ENCODE peak calls at places on chromosomes 6 and 20, in seven cellular contexts. N is GM12878, D is stomach, R is HepG2, O is transverse colon, J is SK-N-SH, X is suprapubic skin. Q is an unnamed sample.

GRCh38 chr6:170225852-170226417 is 64.9 kb downstream of the DLL1 start:
- DNase-seq in O (no peak), X (peak; percentile 77), J (no peak), R (no peak), D (peak; percentile 47), N (no peak), Q (peak; percentile 64)

GRCh38 chr20:47762699-47763098 is 22.6 kb downstream of the SULF2 start:
- DNase-seq in R (no peak), J (peak; percentile 42), N (no peak), X (no peak), D (no peak), O (no peak), Q (no peak)

GRCh38 chr6:16999486-17000436 is 102.1 kb upstream of the STMND1 start:
- DNase-seq in R (no peak), O (no peak), J (no peak), D (no peak), N (no peak), X (no peak), Q (no peak)

GRCh38 chr6:121305957-121306607 is 28.2 kb downstream of the TBC1D32 start:
- DNase-seq in D (no peak), R (peak; percentile 59), N (no peak), X (no peak), O (no peak), J (peak; percentile 27), Q (no peak)

GRCh38 chr6:113488812-113489685 is 368.1 kb upstream of the MARCKS start:
- DNase-seq in O (no peak), X (no peak), D (no peak), J (no peak), N (no peak), R (no peak), Q (no peak)

GRCh38 chr20:32958574-32958973 is 45.7 kb downstream of the SUN5 start:
- DNase-seq in D (no peak), R (no peak), N (no peak), X (no peak), J (no peak), O (no peak), Q (peak; percentile 24)

GRCh38 chr6:3366596-3367413 is 90.0 kb downstream of the SLC22A23 start:
- DNase-seq in N (no peak), D (no peak), O (no peak), X (no peak), J (no peak), R (peak; percentile 72), Q (no peak)

GRCh38 chr20:40868568-40869223 is 159.9 kb upstream of the TOP1 start:
- DNase-seq in R (no peak), J (no peak), D (no peak), X (no peak), N (no peak), O (no peak), Q (no peak)

GRCh38 chr6:13679996-13680395 is 31.6 kb downstream of the RANBP9 start:
- DNase-seq in D (no peak), O (no peak), R (no peak), X (no peak), N (no peak), J (no peak), Q (no peak)

GRCh38 chr6:90610671-90611542 is 24.0 kb upstream of the MAP3K7 start:
- DNase-seq in R (no peak), O (no peak), J (peak; percentile 59), D (no peak), X (peak; percentile 74), N (no peak), Q (peak; percentile 66)

GRCh38 chr6:15402401-15403045 is 156.7 kb downstream of the JARID2 start:
- DNase-seq in J (no peak), X (no peak), D (no peak), N (no peak), O (no peak), R (no peak), Q (no peak)

GRCh38 chr20:16001286-16001685 is 572.0 kb downstream of the KIF16B start:
- DNase-seq in D (no peak), X (no peak), J (no peak), O (no peak), N (no peak), R (no peak), Q (no peak)

GRCh38 chr6:22194188-22194921 is 102.5 kb downstream of the PRL start:
- DNase-seq in N (peak; percentile 20), J (no peak), O (no peak), D (no peak), X (no peak), R (no peak), Q (no peak)

GRCh38 chr20:10557685-10558084 is 116.1 kb downstream of the JAG1 start:
- DNase-seq in O (no peak), R (no peak), N (no peak), X (no peak), D (no peak), J (no peak), Q (no peak)

DNA sequence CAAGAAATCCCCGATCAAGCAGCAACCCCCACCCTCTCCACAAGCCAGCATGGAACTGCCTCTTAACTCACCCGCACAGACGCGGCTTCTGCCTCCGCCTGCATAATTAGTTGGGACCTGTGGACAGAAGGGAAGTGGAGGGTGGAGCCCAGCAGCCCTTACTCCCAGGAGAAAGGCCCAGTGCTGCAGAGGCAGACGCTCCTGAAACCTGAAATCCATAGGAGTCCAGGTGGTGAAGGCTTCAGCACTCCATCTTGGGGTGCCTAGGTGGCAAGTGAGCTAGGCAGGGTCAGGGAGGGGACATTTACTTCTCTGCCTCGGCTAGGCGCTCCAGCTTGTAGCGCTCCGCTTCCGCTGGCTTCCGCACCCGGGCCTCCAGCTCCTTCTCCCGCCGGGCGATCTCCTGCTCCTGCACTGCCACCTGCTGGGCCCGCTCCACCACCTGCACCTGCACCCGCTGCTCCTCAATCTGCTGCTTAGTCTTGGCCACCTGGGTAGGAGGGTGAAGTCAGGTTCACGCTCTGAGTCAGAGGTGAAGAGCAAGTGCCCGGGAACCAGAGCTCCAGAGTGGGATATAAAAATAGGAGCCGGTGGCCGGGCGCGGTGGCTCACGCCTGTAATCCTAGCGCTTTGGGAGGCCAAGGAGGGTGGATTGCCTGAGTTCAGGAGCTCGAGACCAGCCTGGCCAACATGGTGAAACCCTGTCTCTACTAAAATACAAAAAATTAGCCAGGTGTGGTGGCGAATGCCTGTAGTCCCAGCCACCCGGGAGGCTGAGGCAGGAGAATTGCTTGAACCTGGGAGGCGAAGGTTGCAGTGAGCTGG is 10.7 kb downstream of the TUBB start:
- DNase-seq in R (peak; percentile 67), J (peak; percentile 77), N (no peak), O (peak; percentile 92), X (peak; percentile 87), D (peak; percentile 91), Q (peak; percentile 88)
- TF ChIP-seq POLR2AphosphoS5 in R (no peak), J (no peak), N (peak; percentile 26), O (peak; percentile 33), X (no peak), D (no peak), Q (no peak)

GRCh38 chr20:43416591-43417228 is 41.0 kb upstream of the SRSF6 start:
- DNase-seq in D (no peak), X (no peak), J (no peak), O (no peak), R (no peak), N (no peak), Q (no peak)

GRCh38 chr20:43426172-43426571 is 31.5 kb upstream of the SRSF6 start:
- DNase-seq in D (no peak), N (no peak), X (no peak), R (no peak), O (no peak), J (no peak), Q (no peak)

GRCh38 chr20:43415661-43416430 is 41.9 kb upstream of the SRSF6 start:
- DNase-seq in D (no peak), J (peak; percentile 39), R (no peak), X (no peak), N (no peak), O (no peak), Q (no peak)

GRCh38 chr20:43420192-43420591 is 37.5 kb upstream of the SRSF6 start:
- DNase-seq in R (no peak), J (no peak), X (no peak), N (no peak), O (no peak), D (no peak), Q (no peak)
- H3K9me3 ChIP-seq in R (peaks cover 34% of the 10 kb centered on the region), J (peaks cover 5% of the 10 kb centered on the region), X (peaks cover 12% of the 10 kb centered on the region), N (peaks cover 2% of the 10 kb centered on the region), O (peaks cover 22% of the 10 kb centered on the region), D (peaks cover 55% of the 10 kb centered on the region), Q (no peaks in the 10 kb centered on the region)

GRCh38 chr6:159980474-159980873 is 11.6 kb downstream of the IGF2R start:
- DNase-seq in O (no peak), R (no peak), X (no peak), D (no peak), N (no peak), J (no peak), Q (no peak)

GRCh38 chr6:159982726-159983506 is 14.0 kb downstream of the IGF2R start:
- DNase-seq in O (no peak), D (no peak), J (no peak), N (no peak), R (no peak), X (no peak), Q (no peak)

GRCh38 chr6:159981171-159981571 is 12.3 kb downstream of the IGF2R start:
- DNase-seq in X (no peak), R (no peak), D (no peak), N (no peak), J (no peak), O (no peak), Q (no peak)

GRCh38 chr6:159983641-159984080 is 14.8 kb downstream of the IGF2R start:
- DNase-seq in D (no peak), J (no peak), O (no peak), R (no peak), N (no peak), X (no peak), Q (no peak)

DNA sequence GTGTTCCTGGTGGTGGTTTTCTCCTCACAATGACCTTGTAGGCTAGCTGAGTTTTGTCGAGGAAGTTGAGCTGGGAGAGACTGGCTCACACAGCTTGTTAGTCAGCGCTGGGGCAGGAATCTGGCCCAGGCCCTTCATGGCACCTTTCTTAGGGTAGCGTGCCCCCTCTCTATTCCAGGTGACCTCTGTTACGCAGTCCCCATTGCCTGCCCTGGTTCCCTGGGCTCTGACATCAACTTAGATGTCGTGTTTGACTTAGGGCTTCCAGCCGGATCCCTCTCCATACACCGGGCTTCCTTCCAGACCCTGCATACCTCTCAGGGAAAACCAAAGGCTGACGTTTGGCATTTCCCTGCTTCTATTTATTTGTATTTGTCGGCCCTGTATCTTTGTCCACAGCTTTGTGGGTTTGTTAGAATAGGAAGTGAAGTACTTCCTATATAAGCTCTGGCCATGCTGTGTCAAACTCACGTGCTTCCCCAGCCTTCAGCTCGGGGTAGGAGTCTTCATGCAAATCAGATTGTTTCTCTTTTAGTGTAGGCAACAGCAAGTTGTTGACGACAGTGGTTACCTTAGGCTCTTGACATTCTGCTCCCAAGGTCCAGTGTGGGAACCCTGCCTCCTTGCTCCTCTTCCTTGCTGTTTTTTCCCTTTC is 12.8 kb downstream of the IGF2R start:
- DNase-seq in D (peak; percentile 61), R (no peak), X (no peak), O (peak; percentile 55), N (peak; percentile 74), J (no peak), Q (peak; percentile 69)
- TF ChIP-seq EP300 in D (peak; percentile 2), R (no peak), X (no peak), O (no peak), N (no peak), J (no peak), Q (no peak)

DNA sequence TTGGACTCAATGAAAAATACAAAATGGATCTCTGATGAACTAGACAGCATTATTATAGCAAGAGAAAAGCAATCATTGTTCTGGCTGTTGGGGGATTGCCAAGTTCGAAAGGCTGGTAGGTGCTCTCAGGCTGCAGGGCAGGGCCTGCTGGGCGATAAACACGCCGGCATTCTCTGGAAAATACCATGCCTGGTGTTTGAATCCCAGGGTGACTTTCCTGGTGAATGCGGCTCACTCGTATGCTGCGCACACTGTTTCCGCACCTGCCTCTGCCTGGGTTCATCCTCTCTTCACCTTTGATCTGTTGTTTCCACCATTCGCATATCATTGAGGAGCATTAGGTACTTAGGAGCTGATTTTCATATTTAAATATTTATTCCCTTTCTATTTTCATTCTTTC is 37.4 kb downstream of the GCNT2 start:
- DNase-seq in N (no peak), X (peak; percentile 74), J (peak; percentile 50), R (no peak), D (peak; percentile 74), O (peak; percentile 63), Q (peak; percentile 71)
- TF ChIP-seq POLR2AphosphoS5 in N (no peak), X (no peak), J (no peak), R (no peak), D (no peak), O (peak; percentile 26), Q (no peak)